ENCODE peak calls at places on chromosomes 11 and 22, in seven cellular contexts. Z is neuronal stem cell; Y is heart left ventricle; H is CD4-positive, CD25-positive, alpha-beta regulatory T cell; S is H1; G is psoas muscle; C is GM23248. N is an unnamed sample.

GRCh38 chr11:223921-224320 is 12.2 kb downstream of the SIRT3 start:
- DNase-seq in Z (no peak), Y (no peak), H (no peak), S (no peak), G (no peak), C (no peak), N (no peak)

GRCh38 chr11:44915621-44916020 is 35.1 kb downstream of the TP53I11 start:
- DNase-seq in Z (no peak), Y (no peak), H (no peak), S (no peak), G (no peak), C (no peak), N (no peak)

GRCh38 chr22:43824724-43825485 is 12.8 kb upstream of the EFCAB6 start:
- DNase-seq in Z (no peak), Y (no peak), H (no peak), S (no peak), G (no peak), C (no peak), N (peak; percentile 57)

GRCh38 chr22:49570032-49570848 is 257.4 kb downstream of the BRD1 start:
- DNase-seq in Z (no peak), Y (no peak), H (no peak), S (no peak), G (no peak), C (no peak), N (peak; percentile 22)

GRCh38 chr22:31818481-31819392 is 64.9 kb downstream of the DEPDC5 start:
- DNase-seq in Z (no peak), Y (no peak), H (no peak), S (no peak), G (no peak), C (peak; percentile 67), N (no peak)

GRCh38 chr11:22634897-22635629 is 9.4 kb upstream of the FANCF start:
- DNase-seq in Z (no peak), Y (peak; percentile 34), H (no peak), S (no peak), G (no peak), C (peak; percentile 25), N (no peak)

GRCh38 chr22:23219787-23220484 is 39.6 kb downstream of the BCR start:
- DNase-seq in Z (no peak), Y (peak; percentile 40), H (no peak), S (no peak), G (no peak), C (peak; percentile 73), N (peak; percentile 75)

GRCh38 chr22:30079952-30080533 is at the start of gene HORMAD2:
- DNase-seq in Z (peak; percentile 69), Y (no peak), H (no peak), S (peak; percentile 87), G (no peak), C (peak; percentile 50), N (no peak)

GRCh38 chr22:50009251-50009650 is 3.3 kb downstream of the IL17REL start:
- DNase-seq in Z (no peak), Y (no peak), H (no peak), S (no peak), G (no peak), C (no peak), N (no peak)

DNA sequence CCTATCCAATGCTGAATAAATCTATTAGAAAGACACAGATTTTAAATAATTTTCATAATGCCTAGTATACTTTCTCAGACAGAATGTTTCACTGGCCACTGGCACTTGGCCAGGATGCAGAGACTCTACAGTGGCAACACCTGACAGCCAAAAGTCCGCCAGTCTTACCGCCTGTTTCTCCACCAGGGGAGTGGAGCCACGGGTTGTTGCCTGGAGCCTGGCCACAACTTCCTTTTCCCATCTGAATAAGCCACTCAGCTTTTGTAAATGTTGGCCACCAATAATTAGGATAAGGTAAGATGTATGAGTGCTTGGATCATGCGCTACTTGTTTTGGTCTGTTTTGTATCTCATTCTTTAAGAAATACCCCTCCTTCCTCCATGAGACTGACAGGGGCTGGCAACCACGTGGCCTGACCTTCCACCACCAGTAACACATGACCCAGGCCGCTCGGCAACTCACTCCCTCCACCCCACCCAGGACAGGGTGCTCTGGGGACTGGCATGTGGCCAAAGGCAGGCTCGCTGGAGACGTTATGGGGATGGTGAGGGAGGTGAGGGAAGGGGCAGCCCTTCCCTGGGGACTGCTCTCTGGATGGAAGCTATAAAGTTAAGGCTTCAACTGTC is 93.0 kb upstream of the BID start:
- DNase-seq in Z (no peak), Y (peak; percentile 87), H (no peak), S (no peak), G (no peak), C (no peak), N (peak; percentile 51)
- H3K27ac ChIP-seq in Z (no peak overlapping the region), Y (peak overlapping the region; percentile 59), H (no peak overlapping the region), S (no peak overlapping the region), G (peak overlapping the region; percentile 31), C (no peak overlapping the region), N (no peak overlapping the region)

GRCh38 chr11:113877673-113878060 is 2.3 kb upstream of the USP28 start:
- DNase-seq in Z (no peak), Y (no peak), H (no peak), S (no peak), G (no peak), C (no peak), N (no peak)

GRCh38 chr11:113876798-113877672 is 1.7 kb upstream of the USP28 start:
- DNase-seq in Z (no peak), Y (no peak), H (no peak), S (no peak), G (no peak), C (no peak), N (no peak)

GRCh38 chr11:113874920-113875413 is 405 bp downstream of the USP28 start:
- DNase-seq in Z (no peak), Y (no peak), H (peak; percentile 69), S (no peak), G (no peak), C (no peak), N (no peak)

GRCh38 chr11:113875414-113876073 is at the start of gene USP28:
- DNase-seq in Z (peak; percentile 95), Y (peak; percentile 99), H (peak; percentile 74), S (peak; percentile 84), G (peak; percentile 98), C (peak; percentile 99), N (peak; percentile 99)

DNA sequence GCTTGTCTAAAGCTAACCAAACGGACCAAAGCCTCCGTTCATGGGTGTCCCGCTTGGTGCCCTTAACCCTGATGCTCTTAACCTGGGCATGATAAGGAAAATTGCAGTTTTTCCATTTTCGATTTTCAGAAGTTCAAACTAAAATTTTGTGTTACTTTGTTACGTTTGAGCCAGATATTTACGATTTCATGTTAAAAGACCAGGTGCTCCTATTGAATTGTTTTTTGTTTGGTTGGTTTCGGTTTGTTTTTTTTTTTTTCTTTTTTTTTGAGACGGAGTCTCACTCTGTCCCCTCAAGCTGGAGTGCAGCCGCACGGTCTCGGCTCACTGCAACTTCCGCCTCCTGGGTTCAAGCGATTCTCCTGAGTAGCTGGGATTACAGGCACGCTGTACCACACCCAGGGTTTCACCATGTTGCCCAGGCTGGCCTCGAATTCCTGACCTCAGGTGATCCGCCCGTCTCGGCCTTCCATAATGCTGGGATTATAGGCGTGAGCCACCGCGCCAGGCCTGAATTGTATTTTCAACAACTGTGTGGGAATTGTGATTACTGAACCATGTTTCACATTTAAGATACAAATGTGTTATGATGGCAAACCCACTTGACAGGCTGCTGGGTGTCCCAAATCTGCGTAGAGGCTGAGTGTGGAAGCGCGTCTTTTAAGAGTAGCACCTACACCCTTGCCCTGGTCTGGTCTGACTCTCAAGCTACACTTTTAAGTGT is 864 bp upstream of the USP28 start:
- DNase-seq in Z (no peak), Y (no peak), H (no peak), S (no peak), G (no peak), C (no peak), N (no peak)
- H3K27ac ChIP-seq in Z (peak overlapping the region; percentile 85), Y (peak overlapping the region; percentile 92), H (peak overlapping the region; percentile 76), S (peak overlapping the region; percentile 83), G (peak overlapping the region; percentile 94), C (peak overlapping the region; percentile 91), N (peak overlapping the region; percentile 85)

GRCh38 chr11:10317281-10317755 is 12.4 kb downstream of the ADM start:
- DNase-seq in Z (peak; percentile 65), Y (no peak), H (no peak), S (no peak), G (no peak), C (no peak), N (no peak)

GRCh38 chr11:10318527-10318802 is 13.6 kb downstream of the ADM start:
- DNase-seq in Z (no peak), Y (no peak), H (no peak), S (no peak), G (peak; percentile 52), C (no peak), N (no peak)

GRCh38 chr11:10320164-10320563 is 15.3 kb downstream of the ADM start:
- DNase-seq in Z (no peak), Y (no peak), H (no peak), S (no peak), G (no peak), C (no peak), N (no peak)

GRCh38 chr11:10319691-10320090 is 14.8 kb downstream of the ADM start:
- DNase-seq in Z (no peak), Y (no peak), H (no peak), S (no peak), G (no peak), C (no peak), N (no peak)

GRCh38 chr11:10317776-10318526 is 13.1 kb downstream of the ADM start:
- DNase-seq in Z (no peak), Y (no peak), H (no peak), S (no peak), G (no peak), C (no peak), N (no peak)
- H3K27ac ChIP-seq in Z (peak overlapping the region; percentile 69), Y (no peak overlapping the region), H (no peak overlapping the region), S (no peak overlapping the region), G (peak overlapping the region; percentile 56), C (no peak overlapping the region), N (no peak overlapping the region)

GRCh38 chr11:132278801-132279574 is 908.6 kb downstream of the NTM start:
- DNase-seq in Z (no peak), Y (no peak), H (no peak), S (no peak), G (no peak), C (peak; percentile 60), N (no peak)
- H3K27ac ChIP-seq in Z (no peak overlapping the region), Y (no peak overlapping the region), H (no peak overlapping the region), S (no peak overlapping the region), G (no peak overlapping the region), C (no peak overlapping the region), N (no peak overlapping the region)